ENCODE peak calls at places on chromosomes 6 and 20, in five cellular contexts. Q is GM12878, A is ovary, X is transverse colon, B is suprapubic skin. H is an unnamed sample.

GRCh38 chr6:84539122-84539856 is 225.1 kb downstream of the TBX18 start:
- DNase-seq in Q (no peak), X (no peak), A (no peak), B (no peak), H (no peak)

GRCh38 chr20:40390654-40391053 is 298.4 kb downstream of the MAFB start:
- DNase-seq in A (no peak), B (no peak), Q (no peak), X (no peak), H (no peak)

GRCh38 chr6:24667378-24667803 is 514 bp downstream of the ACOT13 start:
- DNase-seq in A (no peak), B (no peak), X (peak; percentile 57), Q (no peak), H (no peak)

GRCh38 chr6:81761197-81761596 is 8.7 kb upstream of the TENT5A start:
- DNase-seq in B (no peak), A (no peak), X (no peak), Q (no peak), H (no peak)

GRCh38 chr6:164693934-164694333 is 615.5 kb downstream of the C6orf118 start:
- DNase-seq in A (no peak), X (no peak), B (no peak), Q (no peak), H (no peak)

GRCh38 chr6:57305754-57306153 is 11.7 kb upstream of the PRIM2 start:
- DNase-seq in X (no peak), Q (no peak), B (no peak), A (no peak), H (no peak)

GRCh38 chr6:44569931-44570385 is 182.5 kb downstream of the CDC5L start:
- DNase-seq in A (no peak), B (no peak), X (peak; percentile 18), Q (no peak), H (peak; percentile 31)

GRCh38 chr6:36216559-36216958 is 20.0 kb downstream of the BRPF3 start:
- DNase-seq in B (no peak), Q (no peak), X (peak; percentile 56), A (no peak), H (no peak)

GRCh38 chr6:158943380-158944032 is 56.5 kb downstream of the RSPH3 start:
- DNase-seq in B (no peak), Q (no peak), A (no peak), X (no peak), H (no peak)

GRCh38 chr6:116190550-116190949 is 63.3 kb downstream of the TSPYL4 start:
- DNase-seq in B (no peak), A (no peak), X (no peak), Q (no peak), H (no peak)

GRCh38 chr6:87654880-87655454 is 47.1 kb downstream of the AKIRIN2 start:
- DNase-seq in A (no peak), X (no peak), B (no peak), Q (no peak), H (no peak)

GRCh38 chr20:3889489-3890409 is 562 bp downstream of the PANK2 start:
- DNase-seq in X (peak; percentile 50), A (peak; percentile 62), Q (no peak), B (peak; percentile 83), H (peak; percentile 64)

GRCh38 chr6:72624557-72625160 is 2.8 kb downstream of the KCNQ5 start:
- DNase-seq in B (no peak), A (no peak), X (no peak), Q (peak; percentile 70), H (no peak)

GRCh38 chr20:37727247-37727956 is 33.6 kb downstream of the CTNNBL1 start:
- DNase-seq in Q (no peak), B (no peak), X (no peak), A (no peak), H (peak; percentile 35)

GRCh38 chr20:58718121-58718563 is 25.5 kb downstream of the NPEPL1 start:
- DNase-seq in Q (no peak), A (no peak), X (peak; percentile 4), B (no peak), H (no peak)

GRCh38 chr6:169328112-169328801 is 74.6 kb upstream of the THBS2 start:
- DNase-seq in Q (no peak), B (no peak), X (no peak), A (no peak), H (peak; percentile 43)

GRCh38 chr6:97053643-97054411 is 129.3 kb downstream of the KLHL32 start:
- DNase-seq in B (no peak), X (no peak), Q (no peak), A (no peak), H (no peak)

GRCh38 chr6:150830409-150831165 is 34.9 kb upstream of the MTHFD1L start:
- DNase-seq in B (no peak), A (no peak), X (no peak), Q (no peak), H (no peak)

GRCh38 chr6:31399589-31400466 is 3.6 kb upstream of the MICA start:
- DNase-seq in A (peak; percentile 91), Q (no peak), X (peak; percentile 94), B (peak; percentile 96), H (peak; percentile 94)

GRCh38 chr20:588932-589672 is 21.0 kb downstream of the TCF15 start:
- DNase-seq in X (no peak), B (no peak), Q (peak; percentile 66), A (no peak), H (no peak)

GRCh38 chr6:170270984-170271593 is 19.8 kb downstream of the DLL1 start:
- DNase-seq in B (no peak), X (no peak), Q (no peak), A (no peak), H (no peak)

GRCh38 chr6:47536816-47537401 is 59.3 kb downstream of the CD2AP start:
- DNase-seq in X (no peak), Q (no peak), A (no peak), B (no peak), H (no peak)

GRCh38 chr20:38199506-38200390 is 34.7 kb upstream of the TGM2 start:
- DNase-seq in X (no peak), B (no peak), A (no peak), Q (no peak), H (no peak)

GRCh38 chr6:136822379-136823127 is at the start of gene PEX7:
- DNase-seq in A (peak; percentile 90), X (peak; percentile 91), Q (peak; percentile 67), B (peak; percentile 96), H (peak; percentile 93)

GRCh38 chr6:82396964-82397761 is 33.5 kb downstream of the TPBG start:
- DNase-seq in X (no peak), A (no peak), Q (no peak), B (no peak), H (no peak)

GRCh38 chr20:17624551-17625245 is 54.8 kb downstream of the DSTN start:
- DNase-seq in A (peak; percentile 24), X (no peak), B (peak; percentile 79), Q (no peak), H (peak; percentile 65)

GRCh38 chr6:13711384-13711725 is 280 bp downstream of the RANBP9 start:
- DNase-seq in A (no peak), X (no peak), B (no peak), Q (no peak), H (no peak)

GRCh38 chr6:162602759-162603158 is 124.8 kb downstream of the PRKN start:
- DNase-seq in A (no peak), Q (no peak), B (no peak), X (no peak), H (no peak)

GRCh38 chr6:27188206-27188884 is 59.2 kb upstream of the PRSS16 start:
- DNase-seq in A (peak; percentile 49), Q (peak; percentile 55), B (no peak), X (peak; percentile 70), H (peak; percentile 58)

GRCh38 chr20:14062786-14063185 is 67.5 kb downstream of the MACROD2 start:
- DNase-seq in A (no peak), Q (no peak), X (no peak), B (no peak), H (no peak)

DNA sequence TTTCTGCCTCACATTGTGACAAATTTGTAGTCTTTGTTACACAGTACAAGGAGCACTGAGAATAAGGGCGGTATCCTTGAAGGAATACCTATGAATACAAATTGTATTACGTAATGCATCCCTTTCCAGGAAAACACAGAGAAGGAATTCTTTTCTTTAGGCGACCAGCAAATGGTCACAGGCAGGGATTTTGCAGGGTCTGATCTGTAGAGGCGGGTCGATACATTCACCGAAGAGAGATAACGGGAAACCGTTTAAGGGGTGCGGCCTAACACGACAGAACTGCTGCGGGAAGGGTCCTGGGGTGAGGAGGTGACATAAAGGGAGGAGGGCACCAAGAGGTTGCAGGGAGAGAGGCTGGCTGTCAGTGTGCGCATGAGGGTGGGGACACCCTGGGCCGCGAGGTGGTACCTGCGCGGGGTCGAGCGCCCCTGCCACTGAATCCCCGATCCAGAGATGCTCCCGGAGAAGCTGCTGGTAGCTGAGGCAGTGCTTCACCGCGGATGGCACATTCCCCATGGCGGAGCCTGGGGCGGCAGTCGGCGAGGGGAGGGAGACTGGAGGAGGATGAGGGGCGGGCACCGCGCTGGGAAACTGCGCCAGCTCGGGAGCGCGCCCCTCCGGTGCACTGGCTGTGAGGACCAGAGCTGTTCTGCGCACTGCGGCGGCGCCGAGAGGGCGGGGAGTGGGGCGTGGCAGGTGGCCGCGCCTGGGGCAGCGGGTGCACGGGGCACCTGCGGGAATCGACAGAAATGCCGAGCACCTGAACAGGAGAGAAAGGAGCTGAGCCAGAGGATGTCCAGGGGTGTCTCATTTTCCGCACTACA is at the start of gene HMGCLL1:
- DNase-seq in Q (no peak), A (no peak), B (no peak), X (peak; percentile 11), H (peak; percentile 48)
- TF ChIP-seq EP300 in Q (no peak), A (no peak), B (no peak), X (no peak), H (no peak)

GRCh38 chr6:155327326-155328073 is 13.2 kb upstream of the TFB1M start:
- DNase-seq in A (peak; percentile 78), X (peak; percentile 60), B (no peak), Q (no peak), H (no peak)

GRCh38 chr6:155324172-155324571 is 9.9 kb upstream of the TFB1M start:
- DNase-seq in A (no peak), B (no peak), X (no peak), Q (no peak), H (no peak)

GRCh38 chr6:155328074-155328538 is 13.8 kb upstream of the TFB1M start:
- DNase-seq in Q (no peak), X (no peak), A (no peak), B (no peak), H (no peak)

GRCh38 chr6:155325700-155326516 is 11.6 kb upstream of the TFB1M start:
- DNase-seq in A (no peak), Q (no peak), B (no peak), X (no peak), H (no peak)

GRCh38 chr6:155324993-155325392 is 10.7 kb upstream of the TFB1M start:
- DNase-seq in A (no peak), B (no peak), Q (no peak), X (no peak), H (no peak)
- TF ChIP-seq EP300 in A (no peak), B (no peak), Q (no peak), X (no peak), H (no peak)

DNA sequence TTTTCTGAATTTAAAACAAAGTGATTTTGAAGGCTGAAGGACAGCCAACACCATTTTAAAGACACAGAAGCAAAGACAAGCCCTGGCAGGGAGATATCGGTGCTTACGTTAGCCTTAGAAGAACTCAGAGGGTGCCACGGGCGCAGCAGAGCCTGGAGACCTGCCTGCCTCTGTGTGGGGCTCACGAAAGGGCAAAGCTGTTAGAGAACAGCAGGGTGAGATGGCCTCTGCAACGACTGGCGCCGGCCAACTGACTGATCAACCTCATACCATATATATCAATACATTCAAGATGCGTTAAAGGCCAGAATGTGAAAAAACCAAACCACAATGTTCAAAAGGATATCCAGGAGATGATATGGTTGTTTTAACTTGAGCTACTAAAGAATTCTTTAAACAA is 151.0 kb upstream of the RPS6KA2 start:
- DNase-seq in B (no peak), X (no peak), A (no peak), Q (no peak), H (no peak)
- TF ChIP-seq EP300 in B (no peak), X (no peak), A (no peak), Q (no peak), H (no peak)

GRCh38 chr20:31684153-31685003 is 38.3 kb downstream of the BCL2L1 start:
- DNase-seq in A (no peak), Q (no peak), B (no peak), X (no peak), H (no peak)
- TF ChIP-seq EP300 in A (no peak), Q (no peak), B (no peak), X (no peak), H (no peak)